ENCODE peak calls at places on chromosomes 12 and 14, in four cellular contexts. One of them, this sample, is unnamed.

GRCh38 chr12:123790901-123791486 is 28.9 kb downstream of the DNAH10 start:
- DNase-seq in SK-N-SH: no peak
- DNase-seq in GM12878: no peak
- DNase-seq in HepG2: no peak
- DNase-seq in this sample: no peak

GRCh38 chr14:47675489-47676300 is at the start of gene MDGA2:
- DNase-seq in SK-N-SH: peak
- DNase-seq in GM12878: no peak
- DNase-seq in HepG2: no peak
- DNase-seq in this sample: peak

GRCh38 chr14:30223385-30223785 is 295.7 kb upstream of the PRKD1 start:
- DNase-seq in HepG2: peak
- DNase-seq in SK-N-SH: no peak
- DNase-seq in GM12878: no peak
- DNase-seq in this sample: no peak

GRCh38 chr12:108839011-108839889 is 18.1 kb downstream of the SSH1 start:
- DNase-seq in SK-N-SH: peak
- DNase-seq in HepG2: no peak
- DNase-seq in GM12878: no peak
- DNase-seq in this sample: no peak

GRCh38 chr12:57611116-57611809 is at the start of gene ARHGEF25:
- DNase-seq in SK-N-SH: peak
- DNase-seq in HepG2: peak
- DNase-seq in GM12878: no peak
- DNase-seq in this sample: no peak

GRCh38 chr14:50311337-50311973 is 574 bp downstream of the L2HGDH start:
- DNase-seq in SK-N-SH: peak
- DNase-seq in HepG2: peak
- DNase-seq in GM12878: no peak
- DNase-seq in this sample: no peak

GRCh38 chr12:46260153-46260912 is 8.5 kb downstream of the SLC38A1 start:
- DNase-seq in SK-N-SH: no peak
- DNase-seq in GM12878: no peak
- DNase-seq in HepG2: no peak
- DNase-seq in this sample: no peak

GRCh38 chr12:91203610-91204009 is 21.0 kb upstream of the DCN start:
- DNase-seq in HepG2: no peak
- DNase-seq in SK-N-SH: no peak
- DNase-seq in GM12878: no peak
- DNase-seq in this sample: no peak

GRCh38 chr14:37931998-37932397 is 275.7 kb upstream of the SSTR1 start:
- DNase-seq in SK-N-SH: no peak
- DNase-seq in HepG2: no peak
- DNase-seq in GM12878: no peak
- DNase-seq in this sample: no peak

GRCh38 chr12:127306604-127307215 is 960.3 kb upstream of the TMEM132C start:
- DNase-seq in GM12878: no peak
- DNase-seq in HepG2: no peak
- DNase-seq in SK-N-SH: no peak
- DNase-seq in this sample: no peak

GRCh38 chr14:50452979-50453705 is 56.5 kb upstream of the CDKL1 start:
- DNase-seq in GM12878: no peak
- DNase-seq in SK-N-SH: no peak
- DNase-seq in HepG2: no peak
- DNase-seq in this sample: no peak

GRCh38 chr12:105053116-105053572 is 31.1 kb downstream of the ALDH1L2 start:
- DNase-seq in HepG2: peak
- DNase-seq in SK-N-SH: peak
- DNase-seq in GM12878: peak
- DNase-seq in this sample: peak

GRCh38 chr12:24950231-24950834 is 1.4 kb upstream of the BCAT1 start:
- DNase-seq in HepG2: no peak
- DNase-seq in SK-N-SH: no peak
- DNase-seq in GM12878: peak
- DNase-seq in this sample: no peak

GRCh38 chr12:57096099-57096572 is 7.2 kb downstream of the NAB2 start:
- DNase-seq in GM12878: no peak
- DNase-seq in HepG2: no peak
- DNase-seq in SK-N-SH: peak
- DNase-seq in this sample: no peak

GRCh38 chr12:14714437-14714836 is 18.0 kb upstream of the GUCY2C start:
- DNase-seq in HepG2: no peak
- DNase-seq in GM12878: no peak
- DNase-seq in SK-N-SH: no peak
- DNase-seq in this sample: no peak
- TF ChIP-seq TCF12 in HepG2: no peak
- TF ChIP-seq TCF12 in GM12878: no peak
- TF ChIP-seq TCF12 in SK-N-SH: no peak
- TF ChIP-seq TCF12 in this sample: peak

GRCh38 chr14:100303925-100304324 is 2.3 kb downstream of the SLC25A29 start:
- DNase-seq in GM12878: no peak
- DNase-seq in HepG2: no peak
- DNase-seq in SK-N-SH: no peak
- DNase-seq in this sample: no peak
- TF ChIP-seq TCF12 in GM12878: no peak
- TF ChIP-seq TCF12 in HepG2: no peak
- TF ChIP-seq TCF12 in SK-N-SH: no peak
- TF ChIP-seq TCF12 in this sample: no peak

DNA sequence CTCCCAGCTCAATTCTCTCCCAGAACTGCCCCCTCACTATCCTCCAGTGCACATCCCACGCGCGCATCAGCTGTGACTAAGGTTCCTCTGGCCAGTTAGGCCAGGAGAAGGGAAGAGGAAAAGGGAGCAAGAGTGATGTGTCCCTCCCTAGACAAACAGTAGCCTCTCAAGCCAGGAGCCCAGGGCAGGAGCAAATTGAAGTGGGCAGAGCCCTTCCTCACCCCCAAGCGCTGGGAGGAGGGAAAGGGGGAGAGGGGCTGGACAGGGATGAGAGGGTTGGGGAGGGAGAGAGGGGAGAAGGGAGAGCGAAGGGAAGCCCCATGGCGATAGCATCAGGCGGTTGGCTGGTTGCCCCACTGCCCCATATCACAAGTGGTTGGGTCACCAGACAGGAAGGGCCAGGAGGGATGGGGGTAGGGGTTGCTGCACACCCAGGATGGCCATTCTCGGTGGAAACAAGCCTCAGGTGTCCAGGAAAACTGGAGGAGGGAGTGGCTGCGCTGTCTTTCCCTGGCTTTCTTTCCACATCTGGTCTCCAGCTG is 1.1 kb downstream of the CD63 start:
- DNase-seq in GM12878: no peak
- DNase-seq in SK-N-SH: peak
- DNase-seq in HepG2: no peak
- DNase-seq in this sample: no peak
- TF ChIP-seq TCF12 in GM12878: no peak
- TF ChIP-seq TCF12 in SK-N-SH: peak
- TF ChIP-seq TCF12 in HepG2: no peak
- TF ChIP-seq TCF12 in this sample: no peak

DNA sequence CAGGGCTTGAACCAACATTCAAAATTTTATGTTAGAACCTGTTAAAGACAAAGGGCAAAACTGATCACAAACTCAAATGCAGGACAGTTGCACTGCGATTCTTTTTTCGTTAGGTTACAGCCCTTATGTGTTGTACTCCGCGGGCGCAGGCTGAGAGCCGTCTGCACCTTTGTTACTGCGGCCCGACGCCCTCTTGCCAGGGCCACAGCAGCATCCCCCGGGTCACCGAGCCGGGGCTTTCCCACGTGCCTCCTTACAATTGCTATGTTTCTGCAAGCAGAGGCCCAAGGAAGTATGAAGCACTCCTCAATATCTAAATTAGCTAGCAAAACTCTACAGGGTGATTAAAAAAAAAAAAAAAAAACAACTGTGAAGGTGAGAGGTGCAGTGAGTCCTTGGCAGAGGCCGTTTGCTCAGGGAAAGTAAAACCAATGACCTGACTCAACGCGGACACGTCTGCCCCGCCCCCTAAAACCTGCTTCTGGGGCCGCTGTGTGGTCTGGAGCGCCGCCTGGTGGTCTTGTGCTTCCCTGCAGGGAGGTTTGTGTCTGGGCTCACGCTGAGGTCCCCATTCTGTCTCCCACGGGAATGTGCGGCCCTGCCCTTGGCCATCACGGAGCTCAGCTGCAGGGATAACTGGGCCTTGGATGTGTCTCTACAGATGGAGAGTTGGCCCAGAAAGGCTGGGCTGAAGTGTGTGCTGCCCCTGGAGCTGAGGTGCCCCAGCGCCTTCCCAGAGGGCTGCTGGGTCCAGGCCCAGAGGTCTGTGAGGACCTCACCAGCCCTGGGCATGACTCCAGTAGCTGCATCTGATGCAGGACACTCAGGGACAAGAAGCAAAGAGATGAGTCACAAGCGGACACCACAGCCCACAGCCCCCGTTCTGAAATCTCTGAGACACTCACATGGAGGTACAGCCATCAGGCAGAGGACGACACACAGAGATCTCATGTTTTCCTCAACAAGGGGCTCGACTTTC is 418.5 kb downstream of the TMEM121 start:
- DNase-seq in GM12878: no peak
- DNase-seq in HepG2: peak
- DNase-seq in SK-N-SH: peak
- DNase-seq in this sample: no peak
- TF ChIP-seq TCF12 in GM12878: no peak
- TF ChIP-seq TCF12 in HepG2: no peak
- TF ChIP-seq TCF12 in SK-N-SH: no peak
- TF ChIP-seq TCF12 in this sample: no peak

This sample was measured in H1.